ENCODE peak calls at places on chromosomes 11 and 22, in nine cellular contexts. Q is body of pancreas, I is right lobe of liver, X is psoas muscle, K is RWPE1, W is mucosa of descending colon, A is thoracic aorta, P is cardiac fibroblast, M is GM12865. T is an unnamed sample.
A peak's percentile ranks its signal among the peaks of the same experiment; 100 is the strongest.

GRCh38 chr22:38350444-38351359 is 33.5 kb upstream of the CSNK1E start:
- DNase-seq in Q (no peak), I (peak; percentile 48), X (no peak), K (no peak), W (peak; percentile 19), A (no peak), P (no peak), M (no peak), T (no peak)

GRCh38 chr11:15006139-15006759 is 34.1 kb upstream of the CALCA start:
- DNase-seq in Q (no peak), I (no peak), X (no peak), K (peak; percentile 5), W (no peak), A (no peak), P (peak; percentile 76), M (peak; percentile 56), T (peak; percentile 4)

GRCh38 chr11:82458777-82459176 is 274.9 kb downstream of the FAM181B start:
- DNase-seq in Q (no peak), I (no peak), X (no peak), K (no peak), W (no peak), A (no peak), P (no peak), M (no peak), T (no peak)

GRCh38 chr11:27423125-27423524 is 49.5 kb downstream of the LGR4 start:
- DNase-seq in Q (no peak), I (peak; percentile 62), X (peak; percentile 53), K (peak; percentile 48), W (no peak), A (no peak), P (peak; percentile 95), M (no peak), T (no peak)

GRCh38 chr22:17140826-17141771 is 18.0 kb downstream of the HDHD5 start:
- DNase-seq in Q (no peak), I (no peak), X (no peak), K (no peak), W (no peak), A (no peak), P (no peak), M (no peak), T (no peak)

GRCh38 chr11:11179239-11179638 is 173.8 kb downstream of the CSNK2A3 start:
- DNase-seq in Q (no peak), I (no peak), X (no peak), K (peak; percentile 78), W (no peak), A (no peak), P (peak; percentile 56), M (no peak), T (peak; percentile 36)

GRCh38 chr11:32430586-32431357 is 4.6 kb downstream of the WT1 start:
- DNase-seq in Q (no peak), I (no peak), X (no peak), K (no peak), W (no peak), A (no peak), P (peak; percentile 33), M (no peak), T (no peak)

GRCh38 chr11:66230171-66230570 is 38.3 kb upstream of the RAB1B start:
- DNase-seq in Q (no peak), I (no peak), X (no peak), K (no peak), W (no peak), A (no peak), P (no peak), M (no peak), T (no peak)

GRCh38 chr11:72716291-72716690 is 35.9 kb downstream of the ARAP1 start:
- DNase-seq in Q (no peak), I (no peak), X (no peak), K (no peak), W (no peak), A (no peak), P (no peak), M (no peak), T (no peak)

GRCh38 chr11:69442807-69443137 is 38.7 kb upstream of the LINC01488 start:
- DNase-seq in Q (peak; percentile 35), I (peak; percentile 64), X (no peak), K (no peak), W (peak; percentile 63), A (no peak), P (peak; percentile 80), M (no peak), T (peak; percentile 29)

GRCh38 chr22:19818264-19819208 is 36.1 kb downstream of the GNB1L start:
- DNase-seq in Q (no peak), I (no peak), X (no peak), K (no peak), W (no peak), A (no peak), P (no peak), M (no peak), T (no peak)

GRCh38 chr11:1568451-1568911 is 3.6 kb downstream of the DUSP8 start:
- DNase-seq in Q (peak; percentile 26), I (no peak), X (no peak), K (no peak), W (peak; percentile 45), A (no peak), P (no peak), M (peak; percentile 41), T (no peak)

GRCh38 chr11:130103296-130103814 is 33.7 kb downstream of the APLP2 start:
- DNase-seq in Q (no peak), I (no peak), X (no peak), K (peak; percentile 26), W (no peak), A (no peak), P (peak; percentile 93), M (no peak), T (no peak)

GRCh38 chr11:8345179-8345578 is 81.5 kb upstream of the LMO1 start:
- DNase-seq in Q (no peak), I (no peak), X (no peak), K (no peak), W (no peak), A (no peak), P (no peak), M (no peak), T (no peak)

GRCh38 chr11:32310218-32310601 is 125.1 kb downstream of the WT1 start:
- DNase-seq in Q (no peak), I (no peak), X (no peak), K (no peak), W (no peak), A (no peak), P (no peak), M (no peak), T (no peak)

GRCh38 chr11:129117595-129118350 is 74.4 kb downstream of the ARHGAP32 start:
- DNase-seq in Q (peak; percentile 47), I (no peak), X (no peak), K (peak; percentile 59), W (no peak), A (no peak), P (peak; percentile 87), M (peak; percentile 58), T (peak; percentile 49)

GRCh38 chr11:10409207-10409661 is 45.8 kb upstream of the AMPD3 start:
- DNase-seq in Q (no peak), I (no peak), X (peak; percentile 57), K (no peak), W (no peak), A (no peak), P (no peak), M (no peak), T (no peak)

GRCh38 chr22:41929158-41929896 is 2.7 kb upstream of the TNFRSF13C start:
- DNase-seq in Q (no peak), I (no peak), X (no peak), K (no peak), W (no peak), A (no peak), P (no peak), M (no peak), T (no peak)

GRCh38 chr11:116072776-116073175 is 568.6 kb upstream of the CADM1 start:
- DNase-seq in Q (no peak), I (no peak), X (no peak), K (no peak), W (peak; percentile 22), A (no peak), P (no peak), M (peak; percentile 29), T (no peak)
- TF ChIP-seq CTCF in Q (no peak), I (no peak), X (no peak), K (no peak), W (no peak), A (no peak), P (no peak), M (peak; percentile 14), T (no peak)

GRCh38 chr22:28935713-28936112 is 52.3 kb downstream of the ZNRF3 start:
- DNase-seq in Q (no peak), I (no peak), X (no peak), K (no peak), W (no peak), A (no peak), P (no peak), M (no peak), T (no peak)
- TF ChIP-seq CTCF in Q (no peak), I (no peak), X (peak; percentile 5), K (no peak), W (no peak), A (peak; percentile 35), P (peak; percentile 38), M (peak; percentile 39), T (peak; percentile 33)

GRCh38 chr11:22173532-22173931 is 19.4 kb upstream of the ANO5 start:
- DNase-seq in Q (no peak), I (no peak), X (no peak), K (no peak), W (no peak), A (no peak), P (no peak), M (no peak), T (no peak)

DNA sequence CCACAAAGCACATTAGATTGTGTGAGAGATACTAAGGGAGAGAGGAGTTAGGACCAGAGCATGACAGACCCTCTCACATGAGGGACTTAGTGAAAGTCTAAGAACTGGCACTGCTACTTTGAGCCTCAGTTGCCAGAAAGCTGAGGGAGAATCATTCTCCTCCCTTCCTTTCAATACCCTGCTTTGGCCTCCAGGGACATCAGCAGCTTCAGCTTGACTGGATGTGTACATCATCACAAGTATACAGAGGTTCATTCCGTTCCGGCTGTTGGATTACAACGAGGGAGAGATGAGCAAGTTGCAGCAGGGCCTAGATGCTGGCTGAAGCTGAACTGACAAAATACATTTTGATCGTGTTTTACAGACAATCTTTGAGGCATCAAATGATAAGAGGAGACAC is 15.7 kb upstream of the ANO5 start:
- DNase-seq in Q (no peak), I (no peak), X (no peak), K (no peak), W (no peak), A (no peak), P (no peak), M (no peak), T (no peak)
- TF ChIP-seq CTCF in Q (no peak), I (no peak), X (no peak), K (no peak), W (no peak), A (no peak), P (no peak), M (no peak), T (no peak)

GRCh38 chr11:95686265-95686664 is 103.3 kb downstream of the FAM76B start:
- DNase-seq in Q (no peak), I (no peak), X (no peak), K (no peak), W (no peak), A (no peak), P (no peak), M (no peak), T (no peak)
- TF ChIP-seq CTCF in Q (no peak), I (no peak), X (no peak), K (no peak), W (no peak), A (no peak), P (no peak), M (no peak), T (no peak)